ENCODE peak calls at places on chromosomes 5 and 9, in four cellular contexts. J is GM12878, E is K562, K is HepG2. G is an unnamed sample.
A peak's percentile ranks its signal among the peaks of the same experiment; 100 is the strongest.

GRCh38 chr9:74379718-74380117 is 117.4 kb upstream of the RORB start:
- DNase-seq in J (no peak), E (peak; percentile 20), K (peak; percentile 40), G (peak; percentile 48)

GRCh38 chr5:71014186-71014585 is 11.0 kb downstream of the NAIP start:
- DNase-seq in J (no peak), E (no peak), K (no peak), G (no peak)

GRCh38 chr9:135885100-135885853 is 22.1 kb downstream of the CAMSAP1 start:
- DNase-seq in J (no peak), E (no peak), K (no peak), G (no peak)

GRCh38 chr5:81631124-81631523 is 119.8 kb downstream of the SSBP2 start:
- DNase-seq in J (peak; percentile 51), E (no peak), K (no peak), G (no peak)

GRCh38 chr9:15468113-15468512 is 42.7 kb downstream of the PSIP1 start:
- DNase-seq in J (no peak), E (no peak), K (no peak), G (no peak)

GRCh38 chr9:93186151-93186715 is 2.3 kb downstream of the WNK2 start:
- DNase-seq in J (no peak), E (no peak), K (no peak), G (no peak)

GRCh38 chr5:44546283-44546682 is 157.1 kb upstream of the FGF10 start:
- DNase-seq in J (no peak), E (no peak), K (no peak), G (no peak)

GRCh38 chr9:18675345-18675744 is 201.4 kb downstream of the ADAMTSL1 start:
- DNase-seq in J (no peak), E (no peak), K (no peak), G (no peak)

GRCh38 chr5:6868170-6868569 is 154.9 kb downstream of the TENT4A start:
- DNase-seq in J (no peak), E (no peak), K (no peak), G (no peak)

GRCh38 chr9:131473891-131474290 is 28.8 kb upstream of the POMT1 start:
- DNase-seq in J (no peak), E (no peak), K (no peak), G (no peak)

GRCh38 chr5:142819816-142820215 is 49.6 kb downstream of the ARHGAP26 start:
- DNase-seq in J (no peak), E (no peak), K (no peak), G (no peak)

GRCh38 chr5:171201285-171201684 is 107.8 kb upstream of the TLX3 start:
- DNase-seq in J (no peak), E (no peak), K (no peak), G (peak; percentile 58)

GRCh38 chr5:102759289-102759688 is 4.2 kb downstream of the PAM start:
- DNase-seq in J (no peak), E (no peak), K (no peak), G (no peak)

GRCh38 chr5:158805195-158805594 is 294.5 kb downstream of the EBF1 start:
- DNase-seq in J (no peak), E (no peak), K (no peak), G (no peak)

GRCh38 chr5:32390819-32391591 is 53.5 kb downstream of the ZFR start:
- DNase-seq in J (no peak), E (peak; percentile 55), K (peak; percentile 74), G (no peak)

GRCh38 chr9:98097836-98098235 is 21.2 kb downstream of the TRIM14 start:
- DNase-seq in J (no peak), E (no peak), K (no peak), G (no peak)

GRCh38 chr5:123549256-123549904 is 37.4 kb downstream of the CSNK1G3 start:
- DNase-seq in J (peak; percentile 85), E (peak; percentile 7), K (no peak), G (no peak)

GRCh38 chr5:72281764-72282499 is 38.1 kb downstream of the MRPS27 start:
- DNase-seq in J (no peak), E (peak; percentile 64), K (peak; percentile 35), G (no peak)

GRCh38 chr9:77826621-77827020 is 178.5 kb upstream of the GNA14 start:
- DNase-seq in J (no peak), E (no peak), K (no peak), G (no peak)

GRCh38 chr5:15704397-15704947 is 204.5 kb downstream of the FBXL7 start:
- DNase-seq in J (no peak), E (no peak), K (no peak), G (no peak)

DNA sequence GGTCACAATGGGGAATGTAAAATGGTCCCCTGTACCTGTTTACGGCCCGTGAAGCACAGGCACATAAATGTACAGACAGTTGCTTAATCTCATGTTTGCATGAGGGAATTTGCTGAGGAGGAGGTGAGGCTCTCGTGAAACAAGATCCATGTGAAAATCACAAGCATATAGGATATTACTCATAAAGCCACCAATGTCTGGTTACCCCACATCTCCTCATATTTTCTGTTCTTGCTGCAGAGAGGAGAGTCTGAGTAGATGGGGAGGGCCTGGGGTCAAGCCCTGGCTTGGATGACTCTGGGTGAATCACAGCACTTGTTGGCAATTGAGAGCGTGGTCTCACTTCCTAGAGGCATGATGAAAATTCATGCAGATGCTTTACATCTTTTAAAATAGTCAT is 995 bp downstream of the AGXT2 start:
- DNase-seq in J (no peak), E (no peak), K (no peak), G (no peak)
- TF ChIP-seq FOXK2 in J (no peak), E (no peak), K (no peak), G (no peak)

GRCh38 chr5:38104497-38105230 is 153.7 kb upstream of the EGFLAM start:
- DNase-seq in J (no peak), E (no peak), K (peak; percentile 99), G (no peak)
- TF ChIP-seq FOXK2 in J (no peak), E (no peak), K (no peak), G (no peak)

GRCh38 chr9:91085499-91086291 is 276.0 kb downstream of the AUH start:
- DNase-seq in J (no peak), E (no peak), K (no peak), G (no peak)
- TF ChIP-seq FOXK2 in J (no peak), E (no peak), K (no peak), G (no peak)

DNA sequence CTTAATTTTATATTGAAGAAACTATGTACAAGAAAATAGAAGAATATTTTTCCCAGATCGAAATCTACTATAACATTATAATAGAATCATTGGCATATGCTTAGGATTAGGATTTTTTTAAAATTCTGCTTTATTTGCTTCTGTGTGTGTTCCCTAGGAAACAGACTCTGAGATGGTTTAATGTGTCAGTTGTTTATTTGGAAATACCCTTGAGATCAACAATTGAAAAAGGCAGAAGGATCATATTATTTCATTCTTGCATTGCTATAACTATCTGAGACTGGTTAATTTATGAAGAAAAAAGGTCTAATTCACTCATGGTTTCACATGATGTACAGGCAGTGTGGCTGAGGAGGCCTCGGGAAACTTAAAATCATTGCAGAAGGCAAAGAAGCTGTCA is 622.6 kb downstream of the PRR16 start:
- DNase-seq in J (no peak), E (no peak), K (no peak), G (no peak)
- TF ChIP-seq FOXK2 in J (no peak), E (no peak), K (no peak), G (no peak)